ENCODE peak calls at places on chromosomes 2 and 18, in nine cellular contexts. A, D, M, Y, V, K, O, I and H are unnamed samples.

GRCh38 chr18:11994346-11994707 is 13.0 kb downstream of the IMPA2 start:
- DNase-seq in A (peak; percentile 62), D (peak; percentile 92), O (no peak), M (no peak), I (no peak), Y (no peak), V (no peak), K (peak; percentile 55), H (no peak)

GRCh38 chr18:42086288-42086687 is 131.3 kb downstream of the PIK3C3 start:
- DNase-seq in A (no peak), M (no peak), D (peak; percentile 5), V (no peak), O (no peak), Y (no peak), K (peak; percentile 70), I (no peak), H (no peak)

GRCh38 chr2:162926907-162927306 is 88.3 kb upstream of the KCNH7 start:
- DNase-seq in I (no peak), O (no peak), A (no peak), D (no peak), M (no peak), Y (no peak), K (no peak), V (no peak), H (no peak)

GRCh38 chr2:42100696-42101585 is 53.1 kb downstream of the PKDCC start:
- DNase-seq in D (peak; percentile 47), V (peak; percentile 67), K (peak; percentile 76), Y (peak; percentile 73), M (peak; percentile 85), I (no peak), O (no peak), A (no peak), H (no peak)

GRCh38 chr2:174835797-174836255 is 71.6 kb upstream of the CHRNA1 start:
- DNase-seq in D (peak; percentile 97), I (no peak), Y (no peak), A (no peak), V (no peak), K (peak; percentile 92), O (no peak), M (no peak), H (no peak)

GRCh38 chr18:31057917-31058316 is 15.4 kb upstream of the DSC3 start:
- DNase-seq in K (no peak), M (no peak), O (no peak), Y (no peak), V (no peak), I (no peak), D (no peak), A (no peak), H (no peak)

GRCh38 chr2:138476186-138476585 is 25.4 kb upstream of the SPOPL start:
- DNase-seq in V (no peak), M (no peak), O (no peak), K (no peak), I (no peak), A (no peak), D (no peak), Y (no peak), H (no peak)

GRCh38 chr2:205477016-205477705 is 205.1 kb upstream of the NRP2 start:
- DNase-seq in Y (peak; percentile 80), M (no peak), V (no peak), D (no peak), O (no peak), I (no peak), A (peak; percentile 1), K (peak; percentile 4), H (no peak)

GRCh38 chr2:175049671-175050070 is 44.5 kb upstream of the CHN1 start:
- DNase-seq in K (no peak), V (no peak), A (no peak), O (no peak), I (no peak), D (no peak), M (no peak), Y (no peak), H (no peak)

GRCh38 chr18:79353238-79353637 is 42.5 kb upstream of the NFATC1 start:
- DNase-seq in M (no peak), A (no peak), V (no peak), O (no peak), D (peak; percentile 15), I (no peak), K (no peak), Y (no peak), H (no peak)

GRCh38 chr18:34122724-34123334 is 101.9 kb downstream of the NOL4 start:
- DNase-seq in K (peak; percentile 18), V (no peak), I (peak; percentile 96), A (peak; percentile 45), M (no peak), O (no peak), Y (peak; percentile 36), D (peak; percentile 74), H (peak; percentile 38)

GRCh38 chr2:165450141-165450540 is 19.4 kb upstream of the CSRNP3 start:
- DNase-seq in Y (no peak), V (no peak), A (no peak), K (no peak), D (no peak), M (no peak), I (no peak), O (no peak), H (no peak)